ENCODE peak calls at places on chromosomes 7 and 10, in eight cellular contexts. A, Y, T, M, E, C, V and I are unnamed samples.

GRCh38 chr10:79425074-79425532 is 20.3 kb downstream of the ZCCHC24 start:
- DNase-seq in C (peak), E (no peak), T (no peak), M (peak), A (no peak), V (no peak), Y (no peak), I (no peak)

GRCh38 chr7:16985621-16986020 is 103.8 kb upstream of the AGR3 start:
- DNase-seq in C (no peak), A (no peak), Y (no peak), M (no peak), V (no peak), E (peak), T (no peak), I (no peak)

GRCh38 chr7:103752995-103753394 is 236.5 kb downstream of the RELN start:
- DNase-seq in A (no peak), T (no peak), M (no peak), Y (no peak), V (no peak), E (peak), C (no peak), I (no peak)

GRCh38 chr7:128084896-128085608 is 53.8 kb upstream of the LRRC4 start:
- DNase-seq in V (no peak), Y (no peak), M (no peak), E (no peak), A (no peak), C (no peak), T (no peak), I (no peak)

GRCh38 chr7:155178096-155178495 is 108.0 kb downstream of the HTR5A start:
- DNase-seq in M (no peak), Y (no peak), C (no peak), A (no peak), T (no peak), E (no peak), V (no peak), I (no peak)

GRCh38 chr10:24519950-24520349 is 203.7 kb downstream of the ARHGAP21 start:
- DNase-seq in Y (no peak), A (no peak), C (no peak), M (no peak), V (no peak), T (no peak), E (no peak), I (peak)

GRCh38 chr7:44320794-44321371 is 4.5 kb downstream of the CAMK2B start:
- DNase-seq in E (no peak), C (no peak), M (no peak), A (no peak), Y (no peak), V (no peak), T (peak), I (no peak)

GRCh38 chr7:100082978-100083377 is 1.5 kb upstream of the ZNF3 start:
- DNase-seq in C (no peak), M (no peak), A (no peak), Y (no peak), V (no peak), T (no peak), E (no peak), I (no peak)

GRCh38 chr7:140397784-140398750 is at the start of gene SLC37A3:
- DNase-seq in V (no peak), A (peak), Y (peak), M (peak), E (peak), C (peak), T (peak), I (peak)

GRCh38 chr10:133372507-133372906 is 647 bp downstream of the ECHS1 start:
- DNase-seq in T (peak), E (no peak), A (no peak), V (no peak), Y (no peak), M (no peak), C (peak), I (no peak)

GRCh38 chr7:158111906-158112570 is 475.6 kb downstream of the PTPRN2 start:
- DNase-seq in M (no peak), V (no peak), E (no peak), C (no peak), T (no peak), A (no peak), Y (no peak), I (no peak)

GRCh38 chr7:92830047-92830446 is 6.3 kb downstream of the CDK6 start:
- DNase-seq in E (no peak), C (no peak), V (no peak), T (no peak), Y (no peak), A (no peak), M (no peak), I (no peak)

GRCh38 chr7:157938211-157938610 is 601.4 kb downstream of the DNAJB6 start:
- DNase-seq in A (no peak), E (no peak), T (no peak), M (no peak), Y (no peak), C (no peak), V (no peak), I (no peak)

GRCh38 chr10:12419279-12419847 is 70.0 kb downstream of the CAMK1D start:
- DNase-seq in E (peak), T (peak), V (peak), A (no peak), C (no peak), Y (peak), M (no peak), I (no peak)

GRCh38 chr7:118368958-118369357 is 144.5 kb downstream of the ANKRD7 start:
- DNase-seq in E (no peak), V (no peak), A (no peak), M (no peak), T (no peak), C (no peak), Y (no peak), I (no peak)

GRCh38 chr7:74521855-74522254 is 68.1 kb downstream of the GTF2IRD1 start:
- DNase-seq in Y (no peak), V (no peak), A (no peak), E (no peak), C (no peak), T (no peak), M (no peak), I (no peak)

GRCh38 chr7:76327610-76328009 is 25.1 kb downstream of the HSPB1 start:
- DNase-seq in C (no peak), A (no peak), Y (no peak), M (no peak), V (no peak), E (no peak), T (no peak), I (no peak)

GRCh38 chr7:142327555-142327954 is 69.7 kb upstream of the PRSS58 start:
- DNase-seq in M (no peak), C (no peak), A (no peak), E (no peak), V (no peak), T (no peak), Y (no peak), I (no peak)

GRCh38 chr10:12393831-12394230 is 44.5 kb downstream of the CAMK1D start:
- DNase-seq in E (no peak), Y (no peak), M (no peak), V (no peak), A (no peak), T (no peak), C (no peak), I (no peak)

GRCh38 chr7:27110977-27111752 is 8.7 kb upstream of the HOXA2 start:
- DNase-seq in A (no peak), Y (no peak), M (no peak), V (no peak), T (no peak), E (peak), C (no peak), I (no peak)

GRCh38 chr10:124943301-124944092 is 1.6 kb downstream of the ZRANB1 start:
- DNase-seq in T (no peak), Y (peak), M (no peak), A (no peak), V (peak), E (peak), C (no peak), I (no peak)

GRCh38 chr7:30924624-30925023 is 13.0 kb downstream of the AQP1 start:
- DNase-seq in Y (no peak), E (no peak), C (no peak), A (no peak), V (no peak), M (peak), T (no peak), I (no peak)

GRCh38 chr7:27271384-27271783 is 28.8 kb downstream of the EVX1 start:
- DNase-seq in M (no peak), A (no peak), Y (no peak), C (no peak), E (no peak), T (no peak), V (no peak), I (no peak)

GRCh38 chr10:126437661-126438406 is 49.6 kb upstream of the ADAM12 start:
- DNase-seq in E (no peak), V (no peak), M (no peak), Y (no peak), A (no peak), T (no peak), C (no peak), I (no peak)

GRCh38 chr10:36942616-36943015 is 182.8 kb upstream of the ANKRD30A start:
- DNase-seq in M (no peak), C (no peak), A (no peak), V (no peak), T (no peak), Y (no peak), E (no peak), I (no peak)

GRCh38 chr7:157799076-157799685 is 462.4 kb downstream of the DNAJB6 start:
- DNase-seq in V (no peak), A (no peak), T (no peak), E (no peak), M (peak), C (no peak), Y (no peak), I (no peak)

GRCh38 chr7:47778153-47778661 is 170.1 kb downstream of the PKD1L1 start:
- DNase-seq in E (peak), V (no peak), T (no peak), Y (no peak), C (no peak), A (no peak), M (no peak), I (no peak)

GRCh38 chr7:31051598-31052503 is at the start of gene ADCYAP1R1:
- DNase-seq in C (no peak), T (no peak), E (no peak), V (no peak), M (no peak), Y (no peak), A (no peak), I (peak)

GRCh38 chr10:44567471-44567870 is 182.6 kb upstream of the CXCL12 start:
- DNase-seq in Y (no peak), M (no peak), C (no peak), E (no peak), V (no peak), T (no peak), A (no peak), I (no peak)

GRCh38 chr7:22482476-22482875 is 17.5 kb downstream of the STEAP1B start:
- DNase-seq in V (no peak), M (no peak), T (no peak), Y (no peak), C (no peak), A (no peak), E (no peak), I (no peak)

GRCh38 chr10:133332936-133333699 is 3.6 kb downstream of the CALY start:
- DNase-seq in V (no peak), E (no peak), T (no peak), Y (no peak), A (no peak), C (no peak), M (peak), I (no peak)

GRCh38 chr10:65010845-65011244 is 1489.6 kb downstream of the REEP3 start:
- DNase-seq in V (no peak), Y (no peak), M (no peak), A (no peak), T (no peak), E (no peak), C (no peak), I (no peak)

GRCh38 chr7:618539-619355 is 99.1 kb upstream of the PDGFA start:
- DNase-seq in V (no peak), C (no peak), M (peak), E (no peak), A (no peak), Y (no peak), T (no peak), I (no peak)

GRCh38 chr10:6583447-6583846 is 3.4 kb upstream of the PRKCQ start:
- DNase-seq in C (no peak), A (no peak), T (no peak), E (no peak), Y (no peak), M (no peak), V (no peak), I (no peak)

GRCh38 chr7:157727964-157728615 is 391.3 kb downstream of the DNAJB6 start:
- DNase-seq in V (no peak), C (no peak), A (no peak), E (no peak), T (no peak), Y (no peak), M (no peak), I (no peak)

DNA sequence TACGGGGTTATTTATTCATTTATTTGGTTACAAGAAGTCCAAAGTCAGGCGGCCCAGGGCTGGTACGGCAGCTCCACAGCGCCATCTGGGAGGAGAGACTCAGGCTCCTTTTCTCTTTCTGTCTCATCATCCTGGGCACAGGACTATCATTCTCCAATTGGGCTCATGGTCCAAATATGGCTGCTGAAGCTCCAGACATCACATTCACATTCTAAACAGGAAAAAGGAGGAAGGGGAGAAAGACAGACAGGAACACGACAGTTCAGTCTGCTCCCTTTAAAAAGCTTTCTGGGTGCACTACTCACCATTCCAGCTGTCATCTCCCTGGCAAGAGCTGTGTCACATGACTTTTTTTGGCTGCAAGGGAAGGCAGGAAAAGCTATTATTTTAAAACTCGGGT is 74.4 kb upstream of the PDZD8 start:
- DNase-seq in A (no peak), V (no peak), E (no peak), T (no peak), C (no peak), Y (peak), M (no peak), I (no peak)
- TF ChIP-seq CTCF in A (peak), V (peak), E (peak), T (no peak), C (no peak), Y (peak), M (peak), I (no peak)

GRCh38 chr7:151453326-151453791 is 13.4 kb upstream of the CRYGN start:
- DNase-seq in T (no peak), E (no peak), V (no peak), Y (no peak), C (no peak), A (no peak), M (peak), I (no peak)

GRCh38 chr7:151452141-151452571 is 12.2 kb upstream of the CRYGN start:
- DNase-seq in T (no peak), M (peak), Y (no peak), C (no peak), A (no peak), V (no peak), E (no peak), I (no peak)

GRCh38 chr7:151454306-151454705 is 14.4 kb upstream of the CRYGN start:
- DNase-seq in V (peak), T (no peak), A (no peak), Y (no peak), M (peak), E (no peak), C (no peak), I (no peak)

GRCh38 chr7:151451626-151452025 is 11.7 kb upstream of the CRYGN start:
- DNase-seq in E (no peak), M (peak), V (no peak), Y (no peak), T (no peak), C (no peak), A (no peak), I (no peak)

GRCh38 chr7:151452680-151453325 is 12.9 kb upstream of the CRYGN start:
- DNase-seq in C (no peak), Y (no peak), E (no peak), M (no peak), V (no peak), A (no peak), T (no peak), I (no peak)
- TF ChIP-seq CTCF in C (no peak), Y (no peak), E (no peak), M (no peak), V (no peak), A (no peak), T (no peak), I (no peak)

GRCh38 chr10:71319042-71319799 is at the start of gene SLC29A3:
- DNase-seq in V (no peak), E (peak), T (peak), A (peak), C (peak), Y (peak), M (no peak), I (peak)
- TF ChIP-seq CTCF in V (peak), E (peak), T (peak), A (peak), C (peak), Y (peak), M (peak), I (peak)

GRCh38 chr7:70193514-70193913 is 595.2 kb downstream of the AUTS2 start:
- DNase-seq in T (peak), M (no peak), V (peak), E (peak), Y (no peak), C (no peak), A (no peak), I (peak)
- TF ChIP-seq CTCF in T (no peak), M (peak), V (peak), E (peak), Y (no peak), C (no peak), A (peak), I (no peak)

DNA sequence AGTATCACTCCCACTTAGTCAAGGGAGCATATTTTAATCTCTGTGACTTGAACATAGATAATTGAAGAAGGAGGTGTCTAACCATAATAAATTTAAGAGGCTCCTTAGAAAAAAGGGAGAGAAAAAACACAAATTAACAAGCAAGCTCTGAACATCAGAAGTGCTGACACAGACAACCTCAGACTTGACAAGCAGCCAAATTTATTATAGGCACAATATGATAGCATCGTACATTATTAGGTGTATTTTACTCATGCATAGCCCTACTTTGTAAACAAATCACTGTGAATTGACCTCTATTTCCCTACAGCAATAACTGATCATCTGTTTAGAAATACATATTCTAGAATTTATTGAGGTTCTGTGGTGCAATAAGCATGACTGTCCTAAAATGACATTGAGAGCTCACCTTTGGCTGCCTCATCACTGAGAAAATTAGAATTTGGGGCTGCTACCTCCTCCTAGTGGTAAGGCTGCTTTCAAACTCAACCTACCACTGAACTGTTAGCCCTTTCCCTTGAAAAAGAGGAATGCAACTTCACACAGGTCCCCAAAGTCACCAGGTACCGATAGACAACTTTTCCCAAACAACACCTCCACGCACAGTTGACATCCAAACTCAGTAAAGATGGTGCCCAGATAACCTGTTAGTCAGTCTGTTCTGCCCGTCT is 76.0 kb upstream of the SCIN start:
- DNase-seq in M (no peak), T (no peak), V (no peak), C (no peak), A (no peak), Y (no peak), E (no peak), I (no peak)
- TF ChIP-seq CTCF in M (no peak), T (no peak), V (peak), C (no peak), A (peak), Y (peak), E (peak), I (peak)